ENCODE peak calls at places on chromosomes 12 and 14, in ten cellular contexts. Z, N, G, E, J, I, K, U, Q and Y are unnamed samples.

GRCh38 chr14:69652942-69653680 is 41.7 kb downstream of the SUSD6 start:
- DNase-seq in Z (no peak), N (no peak), G (no peak), E (no peak), J (no peak), I (no peak), K (no peak), U (no peak), Q (no peak), Y (no peak)

GRCh38 chr14:52352546-52352945 is 38.4 kb downstream of the PTGER2 start:
- DNase-seq in Z (no peak), N (no peak), G (no peak), E (peak; percentile 33), J (no peak), I (no peak), K (no peak), U (no peak), Q (no peak), Y (no peak)

GRCh38 chr12:127273621-127274020 is 993.3 kb upstream of the TMEM132C start:
- DNase-seq in Z (peak; percentile 93), N (no peak), G (peak; percentile 16), E (peak; percentile 68), J (peak; percentile 88), I (no peak), K (peak; percentile 24), U (no peak), Q (no peak), Y (no peak)

GRCh38 chr12:5043589-5044419 is at the start of gene KCNA5:
- DNase-seq in Z (no peak), N (no peak), G (no peak), E (no peak), J (no peak), I (no peak), K (no peak), U (no peak), Q (no peak), Y (no peak)

GRCh38 chr12:107115119-107115518 is 21.8 kb upstream of the CRY1 start:
- DNase-seq in Z (no peak), N (no peak), G (no peak), E (no peak), J (no peak), I (no peak), K (no peak), U (no peak), Q (no peak), Y (no peak)

GRCh38 chr14:45085004-45085403 is 1.1 kb downstream of the PRPF39 start:
- DNase-seq in Z (no peak), N (no peak), G (peak; percentile 31), E (peak; percentile 18), J (peak; percentile 29), I (no peak), K (no peak), U (no peak), Q (no peak), Y (no peak)

GRCh38 chr12:63420206-63420644 is 248.1 kb downstream of the DPY19L2 start:
- DNase-seq in Z (peak; percentile 47), N (no peak), G (peak; percentile 78), E (peak; percentile 51), J (peak; percentile 26), I (no peak), K (peak; percentile 7), U (no peak), Q (peak; percentile 93), Y (peak; percentile 38)

GRCh38 chr12:57591567-57592325 is 754 bp downstream of the PIP4K2C start:
- DNase-seq in Z (peak; percentile 3), N (no peak), G (no peak), E (no peak), J (peak; percentile 15), I (no peak), K (no peak), U (no peak), Q (no peak), Y (no peak)

GRCh38 chr14:49892301-49892635 is 614 bp upstream of the ARF6 start:
- DNase-seq in Z (peak; percentile 58), N (peak; percentile 34), G (peak; percentile 84), E (peak; percentile 83), J (peak; percentile 71), I (no peak), K (no peak), U (peak; percentile 68), Q (peak; percentile 60), Y (peak; percentile 63)

GRCh38 chr12:67650528-67651379 is 2.2 kb downstream of the DYRK2 start:
- DNase-seq in Z (no peak), N (no peak), G (peak; percentile 20), E (no peak), J (peak; percentile 24), I (no peak), K (no peak), U (no peak), Q (peak; percentile 43), Y (peak; percentile 40)

GRCh38 chr12:89710873-89711179 is 2.2 kb upstream of the ATP2B1 start:
- DNase-seq in Z (no peak), N (no peak), G (peak; percentile 17), E (peak; percentile 32), J (no peak), I (no peak), K (no peak), U (no peak), Q (no peak), Y (no peak)

GRCh38 chr14:22547309-22547947 is 41.6 kb downstream of the DAD1 start:
- DNase-seq in Z (no peak), N (no peak), G (no peak), E (peak; percentile 54), J (no peak), I (no peak), K (no peak), U (no peak), Q (no peak), Y (no peak)

GRCh38 chr12:114679452-114679875 is 4.5 kb downstream of the TBX3 start:
- DNase-seq in Z (no peak), N (no peak), G (peak; percentile 30), E (no peak), J (no peak), I (no peak), K (no peak), U (no peak), Q (no peak), Y (no peak)

GRCh38 chr12:100159391-100160104 is 16.9 kb upstream of the BLTP3B start:
- DNase-seq in Z (no peak), N (no peak), G (no peak), E (no peak), J (no peak), I (no peak), K (no peak), U (no peak), Q (no peak), Y (no peak)

GRCh38 chr12:121980211-121980891 is 41.3 kb upstream of the BCL7A start:
- DNase-seq in Z (no peak), N (no peak), G (peak; percentile 62), E (no peak), J (no peak), I (no peak), K (no peak), U (no peak), Q (no peak), Y (peak; percentile 54)

GRCh38 chr12:58142991-58143390 is 201.6 kb downstream of the ATP23 start:
- DNase-seq in Z (no peak), N (no peak), G (no peak), E (no peak), J (no peak), I (no peak), K (no peak), U (no peak), Q (no peak), Y (no peak)

GRCh38 chr12:50103767-50104321 is at the start of gene GPD1:
- DNase-seq in Z (no peak), N (no peak), G (peak; percentile 35), E (no peak), J (peak; percentile 39), I (no peak), K (no peak), U (peak; percentile 72), Q (peak; percentile 88), Y (no peak)